ENCODE peak calls at places on chromosomes 2 and 18, in four cellular contexts. N, R, L and V are unnamed samples.

GRCh38 chr2:54081574-54081973 is 33.8 kb upstream of the ACYP2 start:
- DNase-seq in N (no peak), R (no peak), L (no peak), V (no peak)

GRCh38 chr2:190443778-190444481 is 35.8 kb downstream of the MFSD6 start:
- DNase-seq in N (no peak), R (no peak), L (no peak), V (no peak)

GRCh38 chr2:159432610-159433009 is 146.1 kb upstream of the WDSUB1 start:
- DNase-seq in N (no peak), R (no peak), L (no peak), V (no peak)

GRCh38 chr2:223580951-223581350 is 21.2 kb downstream of the SCG2 start:
- DNase-seq in N (no peak), R (no peak), L (no peak), V (no peak)

GRCh38 chr2:70830333-70830732 is 5.3 kb downstream of the CD207 start:
- DNase-seq in N (no peak), R (no peak), L (no peak), V (no peak)

GRCh38 chr2:46632349-46632748 is 153.0 kb downstream of the TMEM247 start:
- DNase-seq in N (no peak), R (no peak), L (no peak), V (no peak)

GRCh38 chr2:234836251-234836650 is 115.6 kb upstream of the SH3BP4 start:
- DNase-seq in N (no peak), R (no peak), L (no peak), V (no peak)

GRCh38 chr2:84467389-84467788 is 8.3 kb upstream of the SUCLG1 start:
- DNase-seq in N (no peak), R (no peak), L (no peak), V (no peak)

GRCh38 chr2:121415727-121416126 is 115.0 kb upstream of the RNU4ATAC start:
- DNase-seq in N (no peak), R (no peak), L (no peak), V (no peak)

GRCh38 chr18:23703057-23703986 is 14.1 kb downstream of the LAMA3 start:
- DNase-seq in N (no peak), R (peak), L (no peak), V (no peak)

GRCh38 chr2:19138264-19138825 is 220.1 kb downstream of the OSR1 start:
- DNase-seq in N (no peak), R (no peak), L (no peak), V (no peak)

GRCh38 chr2:67616749-67617148 is 219.6 kb downstream of the ETAA1 start:
- DNase-seq in N (no peak), R (no peak), L (no peak), V (no peak)

GRCh38 chr2:70934981-70935380 is 719 bp upstream of the ATP6V1B1 start:
- DNase-seq in N (peak), R (no peak), L (no peak), V (no peak)

GRCh38 chr2:11628675-11629074 is 41.3 kb downstream of the NTSR2 start:
- DNase-seq in N (no peak), R (no peak), L (no peak), V (no peak)

GRCh38 chr2:207813221-207813916 is 43.7 kb upstream of the FZD5 start:
- DNase-seq in N (no peak), R (no peak), L (no peak), V (no peak)

GRCh38 chr18:76827205-76827885 is 5.0 kb downstream of the ZNF236 start:
- DNase-seq in N (no peak), R (no peak), L (no peak), V (no peak)

GRCh38 chr2:45607701-45608100 is 3.4 kb downstream of the SRBD1 start:
- DNase-seq in N (no peak), R (peak), L (no peak), V (no peak)

DNA sequence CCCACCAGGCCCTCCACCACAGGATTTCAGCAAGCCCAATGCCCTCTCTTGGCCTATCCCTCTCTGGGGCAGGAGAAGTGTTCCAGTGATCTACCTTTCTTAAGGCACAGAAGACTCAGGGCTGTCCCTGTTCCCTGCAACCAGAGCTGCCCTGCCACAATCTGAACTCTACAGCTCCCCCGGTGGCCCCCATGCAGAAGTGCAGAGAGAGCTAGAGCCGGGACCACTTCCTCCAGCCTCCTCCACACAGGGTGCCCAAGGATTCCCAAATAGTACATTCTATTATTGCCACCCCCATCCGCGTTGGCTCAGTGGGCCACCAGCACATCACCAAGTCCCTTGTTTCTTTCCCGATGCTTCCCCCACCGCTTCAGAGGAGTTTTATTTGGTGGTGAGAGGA is 114.8 kb upstream of the PTPRM start:
- DNase-seq in N (no peak), R (peak), L (peak), V (no peak)
- TF ChIP-seq CTCF in N (peak), R (peak), L (peak), V (no peak)

GRCh38 chr2:27032495-27033252 is at the start of gene TMEM214:
- DNase-seq in N (peak), R (peak), L (peak), V (peak)
- TF ChIP-seq CTCF in N (peak), R (no peak), L (peak), V (no peak)

DNA sequence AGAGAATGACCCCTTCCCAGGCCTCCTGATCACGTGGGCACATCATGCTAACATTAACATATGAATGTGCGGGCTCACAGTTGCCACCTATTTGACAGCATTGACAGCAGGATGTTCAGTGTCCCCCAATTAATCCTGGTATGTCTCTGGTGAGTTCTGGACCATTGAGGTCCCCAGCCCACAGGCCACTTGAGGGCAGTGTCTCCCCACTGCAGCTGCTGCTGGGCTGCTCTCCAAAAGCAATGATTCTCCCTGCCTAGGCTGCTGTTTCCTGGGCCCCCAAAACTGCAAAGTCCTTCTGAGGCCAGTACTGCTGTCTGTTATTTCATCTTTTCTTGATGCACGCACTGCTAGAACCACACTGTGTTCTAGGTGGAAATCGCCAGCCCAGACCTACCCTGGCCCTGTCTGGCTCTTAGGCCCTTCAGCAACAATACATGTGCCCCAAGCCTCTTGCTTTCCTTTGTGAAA is 52.7 kb upstream of the MAPK4 start:
- DNase-seq in N (no peak), R (peak), L (peak), V (no peak)
- TF ChIP-seq CTCF in N (peak), R (peak), L (peak), V (no peak)

DNA sequence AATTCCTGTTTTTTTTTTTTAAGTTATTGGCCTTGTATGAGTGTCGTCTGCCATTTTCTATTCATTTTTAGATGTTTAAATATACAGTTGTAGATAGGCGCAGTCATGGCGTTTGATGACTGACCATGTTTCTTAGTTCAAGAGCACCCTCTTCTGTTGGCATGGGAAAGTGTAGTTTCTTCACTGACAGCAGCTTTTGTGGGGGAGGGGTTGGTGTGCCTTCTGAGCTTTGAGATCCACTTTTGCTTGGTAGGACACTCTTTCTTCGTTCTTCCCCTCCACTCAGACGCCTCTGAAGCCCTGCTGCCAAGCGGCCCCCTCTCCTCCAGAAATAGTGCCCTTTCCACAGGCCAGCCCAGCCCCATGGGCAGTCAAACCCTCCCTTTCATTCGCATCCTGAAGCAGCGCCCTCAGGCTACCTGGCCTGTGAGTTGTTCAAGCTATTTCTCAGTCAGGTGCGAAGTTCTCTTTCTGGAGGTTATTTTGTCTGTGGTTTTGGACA is 492.0 kb downstream of the TNS1 start:
- DNase-seq in N (peak), R (peak), L (peak), V (no peak)
- TF ChIP-seq CTCF in N (peak), R (peak), L (peak), V (peak)